ENCODE peak calls at places on chromosome 5, in nine cellular contexts. One of them, this sample, is unnamed.

GRCh38 chr5:16550316-16550952 is 66.4 kb downstream of the RETREG1 start:
- DNase-seq in GM12878: no peak
- DNase-seq in tibial nerve: no peak
- DNase-seq in ovary: no peak
- DNase-seq in transverse colon: peak; percentile 47
- DNase-seq in SK-N-SH: peak; percentile 44
- DNase-seq in upper lobe of left lung: no peak
- DNase-seq in K562: peak; percentile 87
- DNase-seq in sigmoid colon: no peak
- DNase-seq in this sample: no peak

GRCh38 chr5:163506726-163507125 is 1.3 kb downstream of the MAT2B start:
- DNase-seq in tibial nerve: no peak
- DNase-seq in GM12878: no peak
- DNase-seq in ovary: no peak
- DNase-seq in transverse colon: no peak
- DNase-seq in upper lobe of left lung: no peak
- DNase-seq in K562: no peak
- DNase-seq in sigmoid colon: no peak
- DNase-seq in SK-N-SH: no peak
- DNase-seq in this sample: no peak

GRCh38 chr5:179858241-179858585 is 404 bp downstream of the MRNIP start:
- DNase-seq in sigmoid colon: no peak
- DNase-seq in tibial nerve: peak; percentile 31
- DNase-seq in ovary: peak; percentile 43
- DNase-seq in upper lobe of left lung: peak; percentile 91
- DNase-seq in K562: peak; percentile 53
- DNase-seq in transverse colon: peak; percentile 55
- DNase-seq in GM12878: peak; percentile 7
- DNase-seq in SK-N-SH: peak; percentile 72
- DNase-seq in this sample: no peak

GRCh38 chr5:3862906-3863305 is 267.3 kb downstream of the IRX1 start:
- DNase-seq in sigmoid colon: no peak
- DNase-seq in GM12878: no peak
- DNase-seq in SK-N-SH: no peak
- DNase-seq in upper lobe of left lung: no peak
- DNase-seq in ovary: no peak
- DNase-seq in transverse colon: no peak
- DNase-seq in K562: no peak
- DNase-seq in tibial nerve: no peak
- DNase-seq in this sample: no peak

GRCh38 chr5:51495672-51496071 is 112.4 kb downstream of the ISL1 start:
- DNase-seq in K562: no peak
- DNase-seq in sigmoid colon: no peak
- DNase-seq in GM12878: no peak
- DNase-seq in upper lobe of left lung: no peak
- DNase-seq in ovary: no peak
- DNase-seq in SK-N-SH: no peak
- DNase-seq in tibial nerve: no peak
- DNase-seq in transverse colon: no peak
- DNase-seq in this sample: no peak

GRCh38 chr5:127602481-127602880 is 46.4 kb upstream of the CTXN3 start:
- DNase-seq in GM12878: no peak
- DNase-seq in sigmoid colon: no peak
- DNase-seq in transverse colon: no peak
- DNase-seq in tibial nerve: no peak
- DNase-seq in SK-N-SH: no peak
- DNase-seq in upper lobe of left lung: no peak
- DNase-seq in K562: no peak
- DNase-seq in ovary: no peak
- DNase-seq in this sample: no peak

GRCh38 chr5:119063579-119064379 is 7.1 kb upstream of the DMXL1 start:
- DNase-seq in sigmoid colon: no peak
- DNase-seq in GM12878: no peak
- DNase-seq in SK-N-SH: no peak
- DNase-seq in ovary: no peak
- DNase-seq in tibial nerve: no peak
- DNase-seq in transverse colon: no peak
- DNase-seq in K562: peak; percentile 18
- DNase-seq in upper lobe of left lung: no peak
- DNase-seq in this sample: no peak

GRCh38 chr5:41648976-41649375 is 138.6 kb upstream of the PLCXD3 start:
- DNase-seq in sigmoid colon: no peak
- DNase-seq in K562: no peak
- DNase-seq in ovary: no peak
- DNase-seq in tibial nerve: no peak
- DNase-seq in upper lobe of left lung: no peak
- DNase-seq in GM12878: no peak
- DNase-seq in transverse colon: no peak
- DNase-seq in SK-N-SH: no peak
- DNase-seq in this sample: no peak

GRCh38 chr5:19270153-19270552 is 717.8 kb downstream of the CDH18 start:
- DNase-seq in sigmoid colon: no peak
- DNase-seq in SK-N-SH: no peak
- DNase-seq in upper lobe of left lung: no peak
- DNase-seq in ovary: no peak
- DNase-seq in K562: no peak
- DNase-seq in tibial nerve: no peak
- DNase-seq in GM12878: no peak
- DNase-seq in transverse colon: peak; percentile 14
- DNase-seq in this sample: no peak

GRCh38 chr5:66230551-66230950 is 86.5 kb downstream of the SREK1 start:
- DNase-seq in SK-N-SH: no peak
- DNase-seq in K562: no peak
- DNase-seq in ovary: no peak
- DNase-seq in tibial nerve: no peak
- DNase-seq in sigmoid colon: no peak
- DNase-seq in GM12878: no peak
- DNase-seq in transverse colon: no peak
- DNase-seq in upper lobe of left lung: no peak
- DNase-seq in this sample: no peak

GRCh38 chr5:181187500-181188213 is 17.3 kb downstream of the TRIM7 start:
- DNase-seq in upper lobe of left lung: peak; percentile 86
- DNase-seq in sigmoid colon: peak; percentile 91
- DNase-seq in GM12878: no peak
- DNase-seq in tibial nerve: peak; percentile 77
- DNase-seq in ovary: peak; percentile 92
- DNase-seq in SK-N-SH: peak; percentile 78
- DNase-seq in transverse colon: peak; percentile 74
- DNase-seq in K562: peak; percentile 63
- DNase-seq in this sample: peak; percentile 89

GRCh38 chr5:148179234-148179824 is 11.0 kb downstream of the SPINK14 start:
- DNase-seq in K562: no peak
- DNase-seq in ovary: no peak
- DNase-seq in SK-N-SH: peak; percentile 12
- DNase-seq in upper lobe of left lung: no peak
- DNase-seq in sigmoid colon: no peak
- DNase-seq in tibial nerve: no peak
- DNase-seq in GM12878: peak; percentile 4
- DNase-seq in transverse colon: no peak
- DNase-seq in this sample: no peak

GRCh38 chr5:77231470-77232138 is 21.1 kb downstream of the PDE8B start:
- DNase-seq in GM12878: no peak
- DNase-seq in ovary: no peak
- DNase-seq in SK-N-SH: no peak
- DNase-seq in transverse colon: no peak
- DNase-seq in K562: no peak
- DNase-seq in sigmoid colon: no peak
- DNase-seq in tibial nerve: no peak
- DNase-seq in upper lobe of left lung: no peak
- DNase-seq in this sample: no peak

GRCh38 chr5:122656577-122656976 is 118.3 kb upstream of the SNX2 start:
- DNase-seq in K562: no peak
- DNase-seq in GM12878: no peak
- DNase-seq in transverse colon: no peak
- DNase-seq in tibial nerve: no peak
- DNase-seq in upper lobe of left lung: no peak
- DNase-seq in ovary: no peak
- DNase-seq in SK-N-SH: no peak
- DNase-seq in sigmoid colon: no peak
- DNase-seq in this sample: no peak

GRCh38 chr5:151463137-151464029 is 16.0 kb downstream of the SLC36A1 start:
- DNase-seq in K562: no peak
- DNase-seq in SK-N-SH: no peak
- DNase-seq in sigmoid colon: no peak
- DNase-seq in tibial nerve: no peak
- DNase-seq in transverse colon: peak; percentile 47
- DNase-seq in ovary: no peak
- DNase-seq in GM12878: no peak
- DNase-seq in upper lobe of left lung: no peak
- DNase-seq in this sample: no peak

GRCh38 chr5:76547242-76547890 is 75.8 kb downstream of the F2RL2 start:
- DNase-seq in K562: no peak
- DNase-seq in sigmoid colon: no peak
- DNase-seq in upper lobe of left lung: no peak
- DNase-seq in ovary: no peak
- DNase-seq in transverse colon: no peak
- DNase-seq in tibial nerve: peak; percentile 22
- DNase-seq in SK-N-SH: no peak
- DNase-seq in GM12878: peak; percentile 88
- DNase-seq in this sample: no peak

GRCh38 chr5:68432682-68433081 is 217.1 kb downstream of the PIK3R1 start:
- DNase-seq in transverse colon: no peak
- DNase-seq in sigmoid colon: no peak
- DNase-seq in upper lobe of left lung: no peak
- DNase-seq in GM12878: no peak
- DNase-seq in ovary: no peak
- DNase-seq in SK-N-SH: no peak
- DNase-seq in K562: no peak
- DNase-seq in tibial nerve: no peak
- DNase-seq in this sample: no peak

GRCh38 chr5:99675974-99676373 is 747.2 kb upstream of the CHD1 start:
- DNase-seq in tibial nerve: no peak
- DNase-seq in K562: no peak
- DNase-seq in sigmoid colon: no peak
- DNase-seq in ovary: no peak
- DNase-seq in upper lobe of left lung: no peak
- DNase-seq in transverse colon: no peak
- DNase-seq in GM12878: no peak
- DNase-seq in SK-N-SH: no peak
- DNase-seq in this sample: no peak
- TF ChIP-seq EP300 in tibial nerve: no peak
- TF ChIP-seq EP300 in K562: no peak
- TF ChIP-seq EP300 in sigmoid colon: no peak
- TF ChIP-seq EP300 in ovary: no peak
- TF ChIP-seq EP300 in upper lobe of left lung: no peak
- TF ChIP-seq EP300 in transverse colon: no peak
- TF ChIP-seq EP300 in GM12878: no peak
- TF ChIP-seq EP300 in SK-N-SH: no peak
- TF ChIP-seq EP300 in this sample: no peak

DNA sequence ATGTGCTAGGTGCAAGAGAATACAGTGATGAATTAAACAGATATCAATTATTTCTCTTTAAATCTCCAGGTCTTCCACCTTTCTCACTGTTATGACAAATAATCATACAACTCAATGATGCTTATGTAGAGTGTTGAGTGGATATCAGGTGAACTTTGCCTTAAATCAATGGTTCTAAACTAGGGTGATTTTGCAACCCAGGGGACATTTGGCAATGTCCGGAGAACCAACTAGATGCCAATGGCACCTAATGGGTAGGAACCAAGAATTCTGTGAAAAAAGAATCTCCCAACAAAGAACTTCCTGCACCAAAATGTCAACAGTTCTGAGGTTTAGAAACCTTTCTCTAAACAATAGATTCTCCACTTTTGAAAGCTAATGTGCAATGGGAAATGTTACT is 52.0 kb upstream of the GDNF start:
- DNase-seq in GM12878: no peak
- DNase-seq in tibial nerve: no peak
- DNase-seq in sigmoid colon: no peak
- DNase-seq in K562: no peak
- DNase-seq in transverse colon: no peak
- DNase-seq in upper lobe of left lung: no peak
- DNase-seq in SK-N-SH: no peak
- DNase-seq in ovary: no peak
- DNase-seq in this sample: no peak
- H3K36me3 ChIP-seq in GM12878: no peaks in the 10 kb centered on the region
- H3K36me3 ChIP-seq in tibial nerve: no peaks in the 10 kb centered on the region
- H3K36me3 ChIP-seq in sigmoid colon: no peaks in the 10 kb centered on the region
- H3K36me3 ChIP-seq in K562: no peaks in the 10 kb centered on the region
- H3K36me3 ChIP-seq in transverse colon: no peaks in the 10 kb centered on the region
- H3K36me3 ChIP-seq in upper lobe of left lung: no peaks in the 10 kb centered on the region
- H3K36me3 ChIP-seq in SK-N-SH: no peaks in the 10 kb centered on the region
- H3K36me3 ChIP-seq in ovary: no peaks in the 10 kb centered on the region
- H3K36me3 ChIP-seq in this sample: no peaks in the 10 kb centered on the region

DNA sequence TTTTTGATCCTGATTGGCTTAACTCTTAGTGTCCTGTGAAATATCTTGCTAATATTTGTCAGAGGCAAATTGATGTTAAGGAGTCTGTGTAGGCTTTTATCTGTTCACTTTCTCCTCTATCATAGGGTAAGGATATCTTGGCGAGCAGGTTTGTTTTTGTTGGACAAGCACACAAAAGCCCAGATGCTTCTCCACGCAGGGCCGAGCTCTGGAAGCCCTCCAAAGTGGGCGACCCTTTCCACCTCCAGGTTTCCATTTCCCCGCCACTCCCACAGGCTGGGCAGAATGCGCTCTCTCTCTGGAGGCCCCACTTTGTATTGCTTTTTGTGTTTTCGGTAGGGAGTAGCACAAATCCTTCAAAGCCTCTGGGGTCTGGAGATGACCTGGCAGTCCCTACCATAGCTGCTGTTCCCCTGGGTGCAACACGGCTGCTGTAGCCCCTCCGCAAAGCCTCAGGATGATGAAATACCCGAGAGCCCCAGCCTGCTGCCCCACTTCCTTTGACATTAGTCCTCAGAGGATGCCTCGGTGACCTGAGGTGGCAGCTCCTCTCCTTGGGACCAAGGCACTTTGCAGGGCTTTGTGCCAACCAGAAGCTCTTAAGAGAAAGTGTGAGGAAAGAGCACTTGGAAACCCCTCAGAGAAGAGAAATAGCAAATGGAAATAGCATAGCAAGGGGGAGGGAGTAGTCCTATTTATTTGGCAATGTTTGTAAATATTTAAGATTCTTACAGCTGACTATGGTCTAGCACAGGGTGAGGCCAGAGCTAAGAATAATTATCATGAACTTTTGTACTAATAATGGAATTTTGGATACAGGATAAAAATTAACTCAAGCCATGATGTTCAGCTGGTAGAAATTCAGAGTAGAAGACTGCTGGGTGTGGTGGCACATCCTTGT is 122.8 kb downstream of the ARHGEF28 start:
- DNase-seq in SK-N-SH: peak; percentile 14
- DNase-seq in upper lobe of left lung: no peak
- DNase-seq in tibial nerve: peak; percentile 56
- DNase-seq in sigmoid colon: no peak
- DNase-seq in GM12878: no peak
- DNase-seq in transverse colon: no peak
- DNase-seq in ovary: peak; percentile 94
- DNase-seq in K562: no peak
- DNase-seq in this sample: no peak
- H3K27ac ChIP-seq in SK-N-SH: no peak overlapping the region
- H3K27ac ChIP-seq in upper lobe of left lung: peak overlapping the region; percentile 49
- H3K27ac ChIP-seq in tibial nerve: peak overlapping the region; percentile 83
- H3K27ac ChIP-seq in sigmoid colon: peak overlapping the region; percentile 76
- H3K27ac ChIP-seq in GM12878: no peak overlapping the region
- H3K27ac ChIP-seq in transverse colon: no peak overlapping the region
- H3K27ac ChIP-seq in ovary: peak overlapping the region; percentile 76
- H3K27ac ChIP-seq in K562: no peak overlapping the region
- H3K27ac ChIP-seq in this sample: no peak overlapping the region

DNA sequence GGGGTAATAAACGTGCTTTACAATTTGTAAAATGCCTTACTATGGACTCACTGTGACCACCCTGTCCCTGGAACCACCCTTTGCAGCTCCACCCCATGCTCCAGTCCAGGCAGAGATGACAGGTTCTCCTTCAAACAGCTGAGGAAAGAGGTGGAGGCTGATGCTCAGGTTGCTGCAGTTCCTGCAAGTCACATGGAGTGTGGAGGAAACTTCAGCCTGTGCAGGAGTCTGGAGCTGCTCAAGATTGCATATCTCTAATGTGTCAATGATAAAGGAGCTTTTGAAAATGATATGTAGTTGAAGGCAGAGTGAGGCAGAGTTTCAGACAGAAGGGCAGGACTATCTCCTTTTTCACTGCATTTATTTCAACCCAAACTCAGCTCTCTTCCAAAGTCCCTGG is 38.6 kb upstream of the NDFIP1 start:
- DNase-seq in K562: no peak
- DNase-seq in sigmoid colon: no peak
- DNase-seq in transverse colon: no peak
- DNase-seq in SK-N-SH: no peak
- DNase-seq in GM12878: no peak
- DNase-seq in tibial nerve: no peak
- DNase-seq in upper lobe of left lung: no peak
- DNase-seq in ovary: no peak
- DNase-seq in this sample: no peak
- TF ChIP-seq EP300 in K562: no peak
- TF ChIP-seq EP300 in sigmoid colon: no peak
- TF ChIP-seq EP300 in transverse colon: no peak
- TF ChIP-seq EP300 in SK-N-SH: no peak
- TF ChIP-seq EP300 in GM12878: no peak
- TF ChIP-seq EP300 in tibial nerve: no peak
- TF ChIP-seq EP300 in upper lobe of left lung: no peak
- TF ChIP-seq EP300 in ovary: no peak
- TF ChIP-seq EP300 in this sample: no peak